ENCODE peak calls at places on chromosomes 7 and 10, in six cellular contexts. Q, W, J, Y, V and T are unnamed samples.

GRCh38 chr10:98357208-98357836 is 57.7 kb downstream of the PYROXD2 start:
- DNase-seq in J (no peak), W (no peak), Q (no peak), Y (no peak), V (no peak), T (no peak)

GRCh38 chr10:113780681-113781250 is 29.3 kb downstream of the PLEKHS1 start:
- DNase-seq in J (no peak), V (no peak), Y (no peak), Q (no peak), W (no peak), T (no peak)

GRCh38 chr10:28666751-28667467 is 10.4 kb upstream of the BAMBI start:
- DNase-seq in W (no peak), Y (no peak), Q (no peak), V (no peak), J (no peak), T (no peak)

GRCh38 chr7:72281325-72281724 is 130.8 kb downstream of the CALN1 start:
- DNase-seq in Q (no peak), Y (no peak), J (no peak), V (no peak), W (no peak), T (no peak)

GRCh38 chr7:3399858-3400257 is 98.8 kb downstream of the SDK1 start:
- DNase-seq in V (peak), J (peak), Q (no peak), W (peak), Y (no peak), T (peak)

GRCh38 chr10:27145937-27146336 is 8.2 kb downstream of the YME1L1 start:
- DNase-seq in W (no peak), Q (no peak), J (peak), V (no peak), Y (no peak), T (no peak)

GRCh38 chr10:47264797-47265281 is 35.2 kb upstream of the GDF10 start:
- DNase-seq in Y (peak), Q (no peak), V (no peak), W (no peak), J (no peak), T (no peak)

GRCh38 chr10:102504179-102504975 is 605 bp downstream of the SUFU start:
- DNase-seq in W (peak), Y (no peak), V (peak), Q (peak), J (peak), T (peak)

GRCh38 chr10:80407836-80408197 is 534 bp upstream of the PRXL2A start:
- DNase-seq in J (peak), W (peak), V (peak), Q (peak), Y (no peak), T (peak)

GRCh38 chr10:754914-755313 is 65.4 kb upstream of the DIP2C start:
- DNase-seq in Y (no peak), V (no peak), Q (no peak), W (no peak), J (no peak), T (no peak)

GRCh38 chr7:17320642-17321041 is 22.2 kb downstream of the AHR start:
- DNase-seq in J (no peak), Q (no peak), Y (no peak), V (no peak), W (no peak), T (no peak)

GRCh38 chr10:6671976-6672375 is 91.9 kb upstream of the PRKCQ start:
- DNase-seq in W (no peak), Y (no peak), Q (no peak), J (no peak), V (no peak), T (no peak)

GRCh38 chr7:25361388-25361787 is 133.1 kb upstream of the NPVF start:
- DNase-seq in Y (no peak), J (no peak), W (no peak), V (no peak), Q (no peak), T (no peak)

GRCh38 chr10:21832751-21833150 is 170.8 kb downstream of the DNAJC1 start:
- DNase-seq in J (no peak), V (no peak), Y (no peak), Q (no peak), W (no peak), T (no peak)

GRCh38 chr10:34333513-34333912 is 481.6 kb downstream of the PARD3 start:
- DNase-seq in J (no peak), Q (no peak), W (peak), Y (no peak), V (peak), T (no peak)

GRCh38 chr7:36423633-36424032 is 34.0 kb downstream of the ANLN start:
- DNase-seq in Y (no peak), W (no peak), J (no peak), V (no peak), Q (no peak), T (no peak)

GRCh38 chr7:33674804-33675411 is 230.4 kb upstream of the BMPER start:
- DNase-seq in Y (no peak), J (peak), V (no peak), W (no peak), Q (no peak), T (no peak)

GRCh38 chr10:60846173-60846572 is 67.9 kb downstream of the CDK1 start:
- DNase-seq in Y (no peak), W (peak), V (peak), J (peak), Q (no peak), T (no peak)

GRCh38 chr10:11673346-11674330 is 62.2 kb upstream of the USP6NL start:
- DNase-seq in Y (no peak), V (no peak), Q (no peak), J (no peak), W (no peak), T (no peak)

GRCh38 chr7:70052691-70053090 is 454.4 kb downstream of the AUTS2 start:
- DNase-seq in V (no peak), J (no peak), Y (no peak), Q (no peak), W (no peak), T (no peak)

GRCh38 chr7:69757990-69758430 is 159.7 kb downstream of the AUTS2 start:
- DNase-seq in Y (no peak), W (no peak), Q (no peak), V (no peak), J (no peak), T (no peak)

GRCh38 chr10:24269476-24269875 is 60.5 kb downstream of the KIAA1217 start:
- DNase-seq in Y (no peak), V (peak), W (peak), J (no peak), Q (no peak), T (no peak)

GRCh38 chr7:117153016-117153415 is 169.8 kb downstream of the WNT2 start:
- DNase-seq in J (no peak), Q (no peak), Y (no peak), W (no peak), V (no peak), T (no peak)

GRCh38 chr7:130960208-130960988 is 226.4 kb upstream of the KLF14 start:
- DNase-seq in Q (no peak), V (peak), J (no peak), Y (no peak), W (peak), T (no peak)

GRCh38 chr10:8061274-8062211 is 7.1 kb downstream of the GATA3 start:
- DNase-seq in V (peak), J (peak), W (no peak), Y (no peak), Q (no peak), T (no peak)

GRCh38 chr10:110170142-110170887 is 37.1 kb upstream of the MXI1 start:
- DNase-seq in Q (no peak), J (peak), W (no peak), V (no peak), Y (peak), T (no peak)

GRCh38 chr10:71062156-71062555 is 150.2 kb upstream of the UNC5B start:
- DNase-seq in Q (no peak), V (no peak), W (no peak), J (no peak), Y (no peak), T (no peak)
- TF ChIP-seq CTCF in Q (no peak), V (no peak), W (no peak), J (no peak), Y (no peak), T (no peak)

GRCh38 chr10:116744849-116745248 is 2.5 kb upstream of the HSPA12A start:
- DNase-seq in W (no peak), Y (no peak), J (no peak), Q (no peak), V (no peak), T (no peak)
- TF ChIP-seq CTCF in W (no peak), Y (no peak), J (no peak), Q (no peak), V (no peak), T (no peak)

GRCh38 chr7:128874140-128875031 is 11.7 kb downstream of the ATP6V1F start:
- DNase-seq in V (no peak), Q (peak), W (no peak), Y (no peak), J (no peak), T (no peak)

GRCh38 chr7:128871050-128871449 is 8.4 kb downstream of the ATP6V1F start:
- DNase-seq in J (no peak), W (no peak), V (no peak), Y (no peak), Q (no peak), T (no peak)

GRCh38 chr7:128873234-128873633 is 10.6 kb downstream of the ATP6V1F start:
- DNase-seq in Y (no peak), W (no peak), Q (peak), V (no peak), J (no peak), T (no peak)

GRCh38 chr7:128869944-128870285 is 7.3 kb downstream of the ATP6V1F start:
- DNase-seq in W (no peak), Q (no peak), J (peak), V (no peak), Y (no peak), T (peak)

GRCh38 chr7:128872394-128872824 is 9.8 kb downstream of the ATP6V1F start:
- DNase-seq in Q (no peak), V (no peak), Y (no peak), J (peak), W (peak), T (no peak)
- TF ChIP-seq CTCF in Q (no peak), V (peak), Y (no peak), J (peak), W (peak), T (no peak)

GRCh38 chr10:70566515-70567290 is 35.8 kb downstream of the PRF1 start:
- DNase-seq in V (no peak), J (no peak), Y (no peak), W (no peak), Q (no peak), T (no peak)

GRCh38 chr10:70565556-70566514 is 36.7 kb downstream of the PRF1 start:
- DNase-seq in Y (no peak), Q (no peak), W (no peak), V (no peak), J (no peak), T (no peak)

GRCh38 chr10:70563230-70563629 is 39.3 kb downstream of the PRF1 start:
- DNase-seq in Y (no peak), J (no peak), V (no peak), Q (no peak), W (no peak), T (no peak)

GRCh38 chr10:70564113-70564725 is 38.3 kb downstream of the PRF1 start:
- DNase-seq in W (no peak), V (no peak), J (no peak), Y (no peak), Q (no peak), T (no peak)

GRCh38 chr10:70564901-70565351 is 37.6 kb downstream of the PRF1 start:
- DNase-seq in V (no peak), W (no peak), Q (no peak), J (no peak), Y (no peak), T (no peak)
- TF ChIP-seq CTCF in V (peak), W (peak), Q (no peak), J (no peak), Y (no peak), T (no peak)

GRCh38 chr10:44990965-44991364 is 9.8 kb upstream of the ZNF22 start:
- DNase-seq in Q (no peak), V (no peak), Y (peak), W (no peak), J (no peak), T (no peak)

GRCh38 chr10:44989621-44990301 is 11.0 kb upstream of the ZNF22 start:
- DNase-seq in Y (no peak), W (no peak), V (no peak), J (peak), Q (no peak), T (no peak)

GRCh38 chr10:44988957-44989620 is 10.5 kb upstream of the DEPP1 start:
- DNase-seq in Q (no peak), V (no peak), J (no peak), Y (no peak), W (no peak), T (no peak)

GRCh38 chr10:44991571-44991970 is 9.2 kb upstream of the ZNF22 start:
- DNase-seq in Y (no peak), V (no peak), Q (no peak), W (no peak), J (no peak), T (no peak)

DNA sequence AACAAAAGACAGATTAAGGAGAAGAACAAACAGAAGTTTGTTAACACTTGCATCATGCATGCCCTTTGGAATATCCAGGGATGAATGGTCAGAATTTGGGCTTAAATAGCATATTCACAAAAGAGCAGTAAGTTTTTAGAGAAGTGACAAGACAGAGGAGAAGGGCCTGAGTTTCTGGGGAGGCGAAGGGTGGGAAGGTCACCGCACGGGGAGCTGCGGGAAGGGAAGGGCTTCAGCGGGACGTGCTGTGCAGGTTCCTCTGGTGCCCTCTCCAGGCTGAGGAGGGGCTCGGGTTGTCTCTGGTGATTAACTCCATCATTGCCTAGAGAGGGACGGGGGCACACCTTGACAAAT is 10.4 kb upstream of the ZNF22 start:
- DNase-seq in W (no peak), Q (peak), Y (no peak), J (peak), V (no peak), T (peak)
- TF ChIP-seq CTCF in W (peak), Q (peak), Y (peak), J (peak), V (no peak), T (peak)

DNA sequence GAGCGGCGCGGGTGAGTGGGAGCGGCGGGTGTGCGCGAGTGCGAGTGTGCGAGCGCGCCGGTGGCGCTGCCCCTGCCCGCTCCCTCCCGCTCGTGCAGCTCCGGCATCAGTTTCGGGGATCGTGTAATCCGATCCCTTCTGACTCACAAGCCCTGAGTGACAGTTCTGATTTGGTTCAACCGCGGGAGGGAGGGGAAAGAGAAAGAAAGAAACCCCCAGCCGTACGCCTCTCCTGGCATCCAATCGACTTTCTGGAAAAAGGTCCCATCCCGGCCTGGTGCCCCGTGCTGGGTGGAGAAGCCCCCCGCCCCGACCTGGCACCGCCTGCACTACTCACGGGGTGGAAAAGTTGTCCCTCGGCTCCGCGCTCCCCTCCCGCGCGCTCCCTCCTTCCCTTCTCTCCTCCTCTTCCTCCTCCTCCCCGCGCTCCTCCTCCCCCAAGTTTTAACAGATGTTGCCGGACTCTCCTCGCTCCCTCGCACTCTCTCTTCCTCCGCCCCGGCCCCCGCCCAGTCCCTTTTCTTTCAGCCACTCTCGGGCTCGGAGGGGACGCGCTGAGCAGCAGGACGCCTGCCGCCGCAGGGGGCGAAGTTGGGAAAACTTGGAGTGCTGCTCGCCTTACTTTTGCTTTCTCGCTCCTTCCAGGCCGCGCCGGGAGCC is at the start of gene GLI3:
- DNase-seq in Q (peak), J (peak), Y (peak), V (peak), W (peak), T (peak)
- TF ChIP-seq CTCF in Q (peak), J (no peak), Y (peak), V (peak), W (peak), T (no peak)

GRCh38 chr7:28626629-28627262 is 214.4 kb downstream of the CREB5 start:
- DNase-seq in V (peak), Y (no peak), J (peak), Q (no peak), W (peak), T (peak)
- TF ChIP-seq CTCF in V (peak), Y (peak), J (peak), Q (peak), W (peak), T (peak)

DNA sequence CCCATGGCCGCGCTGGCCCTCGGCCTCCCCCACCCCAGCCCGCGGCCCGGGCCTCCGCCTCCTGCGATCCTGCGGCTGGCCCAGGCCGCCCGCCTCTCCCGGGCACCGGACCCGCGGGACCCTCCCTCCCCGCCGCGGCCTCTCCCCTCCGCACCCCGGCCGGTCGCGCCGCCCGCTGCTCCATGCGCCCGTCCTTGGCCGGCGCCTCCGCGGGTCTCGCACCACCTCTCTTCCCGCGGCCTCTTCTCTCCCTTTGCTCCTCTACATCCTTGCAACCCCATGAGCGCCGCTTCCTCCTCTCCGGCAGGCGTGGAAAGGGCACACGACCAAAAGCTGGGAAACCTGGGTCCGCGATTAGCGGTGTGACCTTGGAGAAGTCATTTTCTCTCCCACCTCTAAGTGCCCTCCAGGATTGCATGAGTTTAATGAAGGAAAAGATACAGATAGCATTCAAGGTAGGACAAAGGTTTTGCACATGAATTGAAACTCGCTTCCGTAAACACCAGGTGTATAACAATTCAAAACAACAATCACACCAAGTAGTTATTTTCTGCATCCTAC is 449 bp upstream of the SRPK2 start:
- DNase-seq in Q (peak), Y (peak), V (peak), J (peak), W (peak), T (no peak)
- TF ChIP-seq CTCF in Q (no peak), Y (no peak), V (no peak), J (no peak), W (peak), T (no peak)